ENCODE peak calls at places on chromosomes 5 and 9, in five cellular contexts. One of them, this sample, is unnamed.
A peak's percentile ranks its signal among the peaks of the same experiment; 100 is the strongest.

GRCh38 chr5:142197098-142197497 is 88.5 kb downstream of the NDFIP1 start:
- DNase-seq in Karpas-422: no peak
- DNase-seq in K562: no peak
- DNase-seq in neuronal stem cell: no peak
- DNase-seq in pancreas: no peak
- DNase-seq in this sample: no peak

GRCh38 chr9:88396836-88397577 is 8.8 kb downstream of the SPIN1 start:
- DNase-seq in pancreas: no peak
- DNase-seq in K562: no peak
- DNase-seq in Karpas-422: no peak
- DNase-seq in neuronal stem cell: no peak
- DNase-seq in this sample: no peak

GRCh38 chr5:58918015-58918729 is 335.3 kb downstream of the RAB3C start:
- DNase-seq in neuronal stem cell: no peak
- DNase-seq in pancreas: no peak
- DNase-seq in K562: no peak
- DNase-seq in Karpas-422: no peak
- DNase-seq in this sample: no peak

GRCh38 chr5:83516361-83516760 is 44.8 kb downstream of the VCAN start:
- DNase-seq in neuronal stem cell: no peak
- DNase-seq in Karpas-422: no peak
- DNase-seq in K562: no peak
- DNase-seq in pancreas: no peak
- DNase-seq in this sample: no peak

GRCh38 chr9:70049672-70050271 is 6.1 kb downstream of the MAMDC2 start:
- DNase-seq in neuronal stem cell: no peak
- DNase-seq in Karpas-422: no peak
- DNase-seq in pancreas: peak; percentile 50
- DNase-seq in K562: no peak
- DNase-seq in this sample: no peak

GRCh38 chr9:95738438-95738837 is 137.1 kb upstream of the ERCC6L2 start:
- DNase-seq in neuronal stem cell: no peak
- DNase-seq in pancreas: no peak
- DNase-seq in Karpas-422: no peak
- DNase-seq in K562: no peak
- DNase-seq in this sample: no peak

GRCh38 chr5:88740604-88741003 is 142.4 kb downstream of the MEF2C start:
- DNase-seq in K562: no peak
- DNase-seq in pancreas: no peak
- DNase-seq in Karpas-422: no peak
- DNase-seq in neuronal stem cell: no peak
- DNase-seq in this sample: no peak

GRCh38 chr5:153569036-153569435 is 78.6 kb downstream of the GRIA1 start:
- DNase-seq in Karpas-422: no peak
- DNase-seq in pancreas: no peak
- DNase-seq in K562: no peak
- DNase-seq in neuronal stem cell: no peak
- DNase-seq in this sample: no peak

GRCh38 chr9:18129809-18130334 is 344.1 kb upstream of the ADAMTSL1 start:
- DNase-seq in pancreas: no peak
- DNase-seq in Karpas-422: no peak
- DNase-seq in neuronal stem cell: no peak
- DNase-seq in K562: no peak
- DNase-seq in this sample: no peak

DNA sequence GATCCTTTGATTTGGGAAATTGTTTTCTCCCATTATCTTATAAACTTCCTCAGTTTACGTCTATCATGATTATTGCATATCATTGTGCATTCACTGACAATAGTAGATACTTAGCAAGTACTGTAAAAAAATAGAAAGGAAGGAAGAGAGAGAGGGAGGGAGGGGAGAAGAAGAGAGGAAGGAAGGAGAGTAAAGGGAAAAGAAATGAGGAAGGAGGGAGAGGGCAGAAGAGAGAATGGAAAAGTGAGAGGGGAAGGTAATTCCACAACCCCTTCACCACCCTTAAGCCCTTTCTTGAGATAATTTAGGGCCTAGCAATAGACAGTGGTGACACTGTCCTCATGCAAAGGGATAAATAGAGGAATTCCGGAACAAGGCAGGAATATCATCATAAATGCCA is 64.4 kb downstream of the NFIB start:
- DNase-seq in neuronal stem cell: no peak
- DNase-seq in K562: no peak
- DNase-seq in pancreas: no peak
- DNase-seq in Karpas-422: no peak
- DNase-seq in this sample: no peak
- H3K4me1 ChIP-seq in neuronal stem cell: peaks cover 5% of the 10 kb centered on the region
- H3K4me1 ChIP-seq in K562: no peaks in the 10 kb centered on the region
- H3K4me1 ChIP-seq in pancreas: peaks cover 31% of the 10 kb centered on the region
- H3K4me1 ChIP-seq in Karpas-422: peaks cover 16% of the 10 kb centered on the region
- H3K4me1 ChIP-seq in this sample: peaks cover 42% of the 10 kb centered on the region

GRCh38 chr9:77954619-77955018 is 77.0 kb downstream of the GNAQ start:
- DNase-seq in pancreas: no peak
- DNase-seq in neuronal stem cell: no peak
- DNase-seq in K562: no peak
- DNase-seq in Karpas-422: no peak
- DNase-seq in this sample: no peak

GRCh38 chr9:77954018-77954417 is 77.6 kb downstream of the GNAQ start:
- DNase-seq in K562: no peak
- DNase-seq in neuronal stem cell: no peak
- DNase-seq in pancreas: no peak
- DNase-seq in Karpas-422: no peak
- DNase-seq in this sample: no peak

GRCh38 chr9:77953590-77953989 is 78.0 kb downstream of the GNAQ start:
- DNase-seq in neuronal stem cell: no peak
- DNase-seq in Karpas-422: no peak
- DNase-seq in pancreas: no peak
- DNase-seq in K562: no peak
- DNase-seq in this sample: no peak

GRCh38 chr9:77951369-77951768 is 80.2 kb downstream of the GNAQ start:
- DNase-seq in K562: no peak
- DNase-seq in pancreas: no peak
- DNase-seq in Karpas-422: no peak
- DNase-seq in neuronal stem cell: no peak
- DNase-seq in this sample: no peak

DNA sequence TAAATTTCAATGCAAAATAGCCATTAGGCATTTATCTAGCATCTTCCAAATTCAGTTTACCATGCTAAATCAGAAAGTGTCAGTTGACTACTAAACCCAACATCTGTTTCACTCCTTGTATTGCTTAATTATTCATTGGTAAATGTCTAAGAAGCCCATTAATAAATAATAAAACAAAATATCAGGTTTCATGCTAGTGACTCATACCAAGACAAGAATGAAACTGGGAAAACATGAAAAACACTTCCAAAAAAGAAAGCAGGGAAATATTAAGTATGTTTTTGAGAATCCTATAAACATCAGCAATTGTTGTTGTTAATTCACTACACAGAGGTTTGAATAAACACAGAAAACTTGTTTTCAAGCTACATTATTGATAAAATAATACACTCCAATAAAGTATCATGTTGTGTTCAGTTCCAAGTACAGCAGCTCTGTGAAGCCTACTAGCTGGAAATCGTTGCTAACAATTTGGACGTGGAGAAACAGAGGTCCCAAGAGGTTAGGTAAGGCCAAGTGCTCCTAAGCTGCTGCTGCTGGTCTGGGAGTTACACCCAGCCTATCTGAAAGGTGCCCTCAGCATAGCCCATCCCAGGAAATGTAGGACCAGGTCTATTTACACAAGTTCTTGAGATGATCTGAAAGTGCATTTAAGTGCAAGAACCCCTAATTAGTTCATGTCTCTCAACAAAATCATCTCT is 78.8 kb downstream of the GNAQ start:
- DNase-seq in K562: no peak
- DNase-seq in pancreas: no peak
- DNase-seq in Karpas-422: no peak
- DNase-seq in neuronal stem cell: no peak
- DNase-seq in this sample: peak; percentile 47
- H3K4me3 ChIP-seq in K562: no peak overlapping the region
- H3K4me3 ChIP-seq in pancreas: no peak overlapping the region
- H3K4me3 ChIP-seq in Karpas-422: no peak overlapping the region
- H3K4me3 ChIP-seq in neuronal stem cell: no peak overlapping the region
- H3K4me3 ChIP-seq in this sample: no peak overlapping the region

GRCh38 chr5:95730011-95730700 is 980 bp upstream of the RHOBTB3 start:
- DNase-seq in Karpas-422: no peak
- DNase-seq in K562: no peak
- DNase-seq in neuronal stem cell: no peak
- DNase-seq in pancreas: no peak
- DNase-seq in this sample: no peak

GRCh38 chr5:95730730-95731570 is at the start of gene RHOBTB3:
- DNase-seq in pancreas: peak; percentile 96
- DNase-seq in Karpas-422: peak; percentile 49
- DNase-seq in neuronal stem cell: peak; percentile 65
- DNase-seq in K562: peak; percentile 87
- DNase-seq in this sample: peak; percentile 19

GRCh38 chr5:95727764-95728191 is 3.4 kb upstream of the RHOBTB3 start:
- DNase-seq in neuronal stem cell: no peak
- DNase-seq in Karpas-422: no peak
- DNase-seq in K562: no peak
- DNase-seq in pancreas: peak; percentile 57
- DNase-seq in this sample: peak; percentile 39

GRCh38 chr5:95728494-95729114 is 2.5 kb upstream of the RHOBTB3 start:
- DNase-seq in Karpas-422: no peak
- DNase-seq in pancreas: no peak
- DNase-seq in neuronal stem cell: no peak
- DNase-seq in K562: no peak
- DNase-seq in this sample: peak; percentile 33

GRCh38 chr5:95729115-95730010 is 1.8 kb upstream of the RHOBTB3 start:
- DNase-seq in pancreas: no peak
- DNase-seq in K562: no peak
- DNase-seq in Karpas-422: no peak
- DNase-seq in neuronal stem cell: no peak
- DNase-seq in this sample: no peak
- H3K4me1 ChIP-seq in pancreas: peaks cover 58% of the 10 kb centered on the region
- H3K4me1 ChIP-seq in K562: peaks cover 31% of the 10 kb centered on the region
- H3K4me1 ChIP-seq in Karpas-422: peaks cover 15% of the 10 kb centered on the region
- H3K4me1 ChIP-seq in neuronal stem cell: peaks cover 29% of the 10 kb centered on the region
- H3K4me1 ChIP-seq in this sample: peaks cover 20% of the 10 kb centered on the region

GRCh38 chr9:124661184-124661755 is 109.8 kb downstream of the NR6A1 start:
- DNase-seq in K562: no peak
- DNase-seq in neuronal stem cell: no peak
- DNase-seq in Karpas-422: no peak
- DNase-seq in pancreas: no peak
- DNase-seq in this sample: no peak
- H3K4me3 ChIP-seq in K562: no peak overlapping the region
- H3K4me3 ChIP-seq in neuronal stem cell: peak overlapping the region; percentile 58
- H3K4me3 ChIP-seq in Karpas-422: no peak overlapping the region
- H3K4me3 ChIP-seq in pancreas: no peak overlapping the region
- H3K4me3 ChIP-seq in this sample: no peak overlapping the region

GRCh38 chr5:6573651-6574101 is 59.2 kb downstream of the NSUN2 start:
- DNase-seq in Karpas-422: peak; percentile 54
- DNase-seq in neuronal stem cell: no peak
- DNase-seq in K562: no peak
- DNase-seq in pancreas: no peak
- DNase-seq in this sample: no peak

GRCh38 chr5:6572825-6573380 is 59.9 kb downstream of the NSUN2 start:
- DNase-seq in Karpas-422: no peak
- DNase-seq in neuronal stem cell: no peak
- DNase-seq in pancreas: no peak
- DNase-seq in K562: no peak
- DNase-seq in this sample: no peak

GRCh38 chr5:6572086-6572824 is 60.6 kb downstream of the NSUN2 start:
- DNase-seq in pancreas: no peak
- DNase-seq in Karpas-422: no peak
- DNase-seq in neuronal stem cell: no peak
- DNase-seq in K562: no peak
- DNase-seq in this sample: no peak

GRCh38 chr5:6574111-6574510 is 58.7 kb downstream of the NSUN2 start:
- DNase-seq in neuronal stem cell: no peak
- DNase-seq in K562: no peak
- DNase-seq in Karpas-422: peak; percentile 55
- DNase-seq in pancreas: no peak
- DNase-seq in this sample: no peak

DNA sequence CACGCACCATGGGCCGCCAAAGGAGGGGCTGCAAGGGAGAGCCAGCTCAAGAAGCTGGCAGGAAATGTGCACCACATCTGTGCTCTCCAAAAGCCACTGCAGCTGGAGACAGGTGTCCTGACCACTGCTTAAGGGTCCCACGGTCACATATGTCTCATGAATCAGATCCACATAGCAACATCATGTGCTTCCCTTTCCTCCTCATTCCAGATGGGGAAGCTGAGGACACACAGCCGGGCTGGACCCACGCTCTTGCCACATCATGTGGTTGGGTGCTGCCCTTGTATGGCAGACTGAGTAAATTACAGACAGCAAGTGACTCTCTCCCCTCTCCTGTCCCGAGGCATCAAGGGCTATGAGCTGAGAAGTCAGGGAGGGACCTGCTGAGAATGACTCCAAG is 58.3 kb downstream of the NSUN2 start:
- DNase-seq in pancreas: no peak
- DNase-seq in K562: no peak
- DNase-seq in neuronal stem cell: no peak
- DNase-seq in Karpas-422: peak; percentile 45
- DNase-seq in this sample: no peak
- H3K4me1 ChIP-seq in pancreas: no peaks in the 10 kb centered on the region
- H3K4me1 ChIP-seq in K562: peaks cover 4% of the 10 kb centered on the region
- H3K4me1 ChIP-seq in neuronal stem cell: no peaks in the 10 kb centered on the region
- H3K4me1 ChIP-seq in Karpas-422: peaks cover 18% of the 10 kb centered on the region
- H3K4me1 ChIP-seq in this sample: no peaks in the 10 kb centered on the region

DNA sequence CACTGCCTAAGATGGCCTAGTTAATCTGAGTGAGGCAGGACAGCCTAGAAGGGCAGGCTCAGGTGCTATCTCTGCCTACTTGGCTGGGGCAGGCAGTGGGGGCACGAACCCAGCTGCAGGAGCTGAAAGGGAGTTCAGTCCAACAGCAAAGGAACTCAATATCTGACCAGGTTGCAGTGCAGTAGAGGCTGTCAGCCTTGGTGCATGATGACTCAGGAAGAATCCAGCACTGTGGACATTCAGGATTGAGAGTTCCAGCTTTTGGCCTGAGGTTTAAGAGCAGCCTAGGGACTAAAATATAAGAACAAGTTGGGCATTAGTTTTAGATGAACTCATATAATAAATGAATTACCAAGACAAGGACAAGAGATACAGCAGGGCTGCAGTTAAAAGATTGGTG is 64.8 kb upstream of the ATG10 start:
- DNase-seq in neuronal stem cell: no peak
- DNase-seq in pancreas: no peak
- DNase-seq in K562: no peak
- DNase-seq in Karpas-422: no peak
- DNase-seq in this sample: no peak
- H3K4me3 ChIP-seq in neuronal stem cell: no peak overlapping the region
- H3K4me3 ChIP-seq in pancreas: no peak overlapping the region
- H3K4me3 ChIP-seq in K562: no peak overlapping the region
- H3K4me3 ChIP-seq in Karpas-422: no peak overlapping the region
- H3K4me3 ChIP-seq in this sample: no peak overlapping the region